ENCODE peak calls at places on chromosomes 12 and 14, in five cellular contexts. R is AG09319; Y is testis; D is lower lobe of right lung; X is CD8-positive, alpha-beta T cell. H is an unnamed sample.

GRCh38 chr12:6927999-6928702 is 392 bp downstream of the ATN1 start:
- DNase-seq in R (no peak), Y (no peak), D (no peak), X (no peak), H (no peak)

GRCh38 chr12:2641209-2641608 is 153.6 kb upstream of the FKBP4 start:
- DNase-seq in R (no peak), Y (no peak), D (no peak), X (no peak), H (peak; percentile 20)

GRCh38 chr12:65881965-65882413 is 57.7 kb downstream of the HMGA2 start:
- DNase-seq in R (no peak), Y (peak; percentile 74), D (peak; percentile 79), X (no peak), H (no peak)

GRCh38 chr12:71216725-71217579 is 59.2 kb upstream of the TSPAN8 start:
- DNase-seq in R (peak; percentile 2), Y (peak; percentile 40), D (no peak), X (no peak), H (peak; percentile 9)

GRCh38 chr12:15268927-15269552 is 47.8 kb upstream of the RERG start:
- DNase-seq in R (no peak), Y (peak; percentile 58), D (no peak), X (peak; percentile 18), H (peak; percentile 10)

GRCh38 chr12:93514853-93515252 is 47.5 kb downstream of the MRPL42 start:
- DNase-seq in R (peak; percentile 24), Y (no peak), D (no peak), X (no peak), H (no peak)

GRCh38 chr12:3727877-3728632 is 24.9 kb downstream of the CRACR2A start:
- DNase-seq in R (peak; percentile 57), Y (no peak), D (no peak), X (peak; percentile 29), H (no peak)

GRCh38 chr14:94903338-94903737 is 133.4 kb upstream of the GSC start:
- DNase-seq in R (no peak), Y (no peak), D (no peak), X (no peak), H (no peak)

GRCh38 chr12:92968201-92968813 is 39.2 kb upstream of the EEA1 start:
- DNase-seq in R (no peak), Y (no peak), D (no peak), X (no peak), H (no peak)

DNA sequence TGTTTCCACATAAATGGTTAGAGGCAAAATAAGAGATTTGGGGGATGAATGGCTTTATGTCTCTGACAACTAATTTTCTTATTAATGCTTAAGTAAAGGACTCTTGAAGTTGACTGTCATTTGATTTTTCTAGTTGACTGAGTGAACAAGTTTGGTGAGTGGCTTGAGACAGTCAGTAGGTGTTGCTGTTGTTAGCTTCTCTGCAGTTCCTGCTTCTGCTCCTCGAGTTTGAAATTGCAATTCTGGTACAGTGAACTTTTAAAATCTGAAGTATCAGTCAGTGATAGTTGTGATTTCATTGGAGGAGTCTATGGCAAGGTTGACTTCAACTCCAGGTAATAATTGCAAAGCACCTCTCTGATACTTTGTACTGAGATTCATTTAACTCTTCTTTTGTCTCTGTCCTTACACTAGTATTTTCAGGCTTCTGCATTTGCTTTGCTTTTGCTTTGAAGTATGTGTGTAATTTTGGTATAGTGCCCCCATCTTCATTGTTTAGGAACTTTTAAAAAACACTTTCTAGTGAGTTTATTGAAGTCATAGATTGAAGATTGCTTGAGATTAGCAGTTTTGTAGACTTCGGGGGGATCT is 415.5 kb downstream of the PCNX1 start:
- DNase-seq in R (peak; percentile 36), Y (peak; percentile 54), D (no peak), X (no peak), H (no peak)
- TF ChIP-seq CTCF in R (peak; percentile 80), Y (no peak), D (peak; percentile 51), X (peak; percentile 61), H (no peak)

GRCh38 chr14:61321385-61322010 is at the start of gene PRKCH:
- DNase-seq in R (no peak), Y (peak; percentile 74), D (peak; percentile 91), X (peak; percentile 84), H (peak; percentile 28)
- TF ChIP-seq CTCF in R (no peak), Y (no peak), D (peak; percentile 42), X (no peak), H (no peak)

GRCh38 chr14:64763089-64763782 is 59.0 kb downstream of the PLEKHG3 start:
- DNase-seq in R (no peak), Y (no peak), D (peak; percentile 30), X (no peak), H (no peak)

GRCh38 chr14:64760146-64760755 is 56.0 kb downstream of the PLEKHG3 start:
- DNase-seq in R (no peak), Y (peak; percentile 79), D (peak; percentile 75), X (peak; percentile 61), H (peak; percentile 71)

GRCh38 chr14:64762044-64763034 is 58.1 kb downstream of the PLEKHG3 start:
- DNase-seq in R (peak; percentile 62), Y (peak; percentile 86), D (peak; percentile 65), X (peak; percentile 37), H (no peak)

GRCh38 chr14:64760916-64761315 is 56.7 kb downstream of the PLEKHG3 start:
- DNase-seq in R (no peak), Y (no peak), D (peak; percentile 16), X (no peak), H (no peak)

DNA sequence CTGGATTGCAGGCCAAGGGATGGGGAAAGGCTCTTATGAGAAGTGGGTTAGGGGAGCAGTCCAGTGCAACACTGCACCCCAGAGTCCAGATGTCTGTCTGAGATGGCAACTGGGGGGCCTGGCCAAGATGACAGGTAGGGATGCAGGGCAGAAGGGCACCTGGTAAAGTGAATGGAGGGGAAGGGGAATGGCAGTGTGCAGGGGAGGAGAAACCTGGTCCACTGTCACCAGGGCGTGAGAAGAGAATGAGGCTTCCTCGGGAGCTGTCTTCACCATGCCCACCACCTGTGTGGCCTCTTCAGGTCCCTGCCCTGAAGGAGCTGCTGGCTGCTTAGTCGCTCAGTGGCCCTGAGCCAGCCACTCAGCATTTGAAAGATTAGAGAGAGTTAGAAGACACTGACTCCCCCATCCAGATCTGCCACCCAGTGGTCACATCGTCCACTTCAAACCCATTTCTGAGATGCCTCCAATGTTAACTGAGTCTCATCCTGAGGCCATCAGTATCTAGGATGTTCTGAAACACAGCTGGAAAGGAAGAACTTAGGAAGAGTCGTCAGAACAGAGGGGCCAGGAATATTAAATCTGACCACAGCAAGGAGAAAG is 57.3 kb downstream of the PLEKHG3 start:
- DNase-seq in R (no peak), Y (peak; percentile 66), D (peak; percentile 35), X (no peak), H (no peak)
- TF ChIP-seq CTCF in R (no peak), Y (no peak), D (no peak), X (no peak), H (no peak)

DNA sequence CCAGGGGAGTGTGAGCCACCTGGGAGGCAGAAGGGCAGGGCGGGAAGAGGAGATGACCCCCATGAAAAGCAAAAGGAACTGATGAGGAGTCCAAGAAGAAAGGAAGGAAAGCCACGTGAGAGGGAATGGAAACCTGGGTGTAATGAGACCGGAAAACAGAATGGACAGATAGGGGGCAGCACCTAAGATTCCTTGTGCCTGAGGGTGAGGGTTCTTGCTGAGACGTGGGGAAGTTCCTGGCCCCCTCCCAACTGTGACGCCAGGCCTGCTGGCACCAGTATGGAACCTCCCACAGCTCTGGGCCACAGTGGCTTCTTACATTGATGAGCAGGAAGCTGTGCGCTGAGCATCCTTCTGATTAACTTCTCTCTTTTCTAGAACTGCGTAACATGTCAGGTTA is 30.8 kb downstream of the TTC7B start:
- DNase-seq in R (no peak), Y (peak; percentile 49), D (no peak), X (no peak), H (no peak)
- TF ChIP-seq CTCF in R (no peak), Y (no peak), D (no peak), X (no peak), H (no peak)

GRCh38 chr14:100827140-100827517 is 1.2 kb downstream of the MEG3 start:
- DNase-seq in R (no peak), Y (peak; percentile 33), D (no peak), X (no peak), H (no peak)
- TF ChIP-seq CTCF in R (peak; percentile 45), Y (no peak), D (peak; percentile 26), X (no peak), H (no peak)

DNA sequence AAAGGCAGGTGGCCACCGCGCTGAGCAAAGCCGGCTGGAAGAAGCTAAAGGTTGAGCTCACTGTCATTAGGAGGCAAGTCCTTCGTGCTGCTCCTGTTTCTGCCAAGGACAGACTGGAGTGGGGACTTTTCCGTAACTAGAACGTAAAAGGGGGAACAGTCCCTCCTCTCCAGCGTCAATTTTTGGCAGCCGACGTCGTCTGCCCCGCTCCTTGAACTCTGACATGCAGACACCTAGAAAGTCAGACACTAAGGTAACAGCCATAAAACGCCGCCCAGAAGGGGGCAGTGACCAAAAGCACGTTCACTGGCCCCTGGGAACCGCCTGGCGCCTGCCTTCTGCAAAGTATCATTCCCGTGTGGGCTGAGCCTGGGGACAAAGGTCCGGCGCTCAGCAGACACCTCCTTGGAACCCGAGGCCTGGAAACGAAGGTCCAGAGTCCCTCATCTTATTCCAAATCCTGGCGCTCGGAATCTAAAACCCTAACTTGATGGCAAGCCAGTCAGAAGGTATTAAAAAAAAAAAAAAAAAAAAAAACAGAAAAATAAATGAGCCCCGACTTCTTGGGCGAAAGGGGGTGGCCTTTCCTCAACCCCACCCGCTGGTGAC is 1.1 kb upstream of the LRP1 start:
- DNase-seq in R (no peak), Y (peak; percentile 92), D (peak; percentile 86), X (peak; percentile 40), H (peak; percentile 46)
- TF ChIP-seq CTCF in R (peak; percentile 28), Y (peak; percentile 61), D (peak; percentile 30), X (no peak), H (peak; percentile 47)

GRCh38 chr12:98699568-98699967 is 54.5 kb downstream of the APAF1 start:
- DNase-seq in R (peak; percentile 37), Y (no peak), D (no peak), X (no peak), H (no peak)

GRCh38 chr12:98701166-98701565 is 56.1 kb downstream of the APAF1 start:
- DNase-seq in R (no peak), Y (no peak), D (no peak), X (no peak), H (no peak)

GRCh38 chr12:98696036-98696646 is 51.1 kb downstream of the APAF1 start:
- DNase-seq in R (no peak), Y (no peak), D (no peak), X (no peak), H (no peak)

GRCh38 chr12:98697209-98697608 is 52.1 kb downstream of the APAF1 start:
- DNase-seq in R (no peak), Y (no peak), D (no peak), X (no peak), H (no peak)

DNA sequence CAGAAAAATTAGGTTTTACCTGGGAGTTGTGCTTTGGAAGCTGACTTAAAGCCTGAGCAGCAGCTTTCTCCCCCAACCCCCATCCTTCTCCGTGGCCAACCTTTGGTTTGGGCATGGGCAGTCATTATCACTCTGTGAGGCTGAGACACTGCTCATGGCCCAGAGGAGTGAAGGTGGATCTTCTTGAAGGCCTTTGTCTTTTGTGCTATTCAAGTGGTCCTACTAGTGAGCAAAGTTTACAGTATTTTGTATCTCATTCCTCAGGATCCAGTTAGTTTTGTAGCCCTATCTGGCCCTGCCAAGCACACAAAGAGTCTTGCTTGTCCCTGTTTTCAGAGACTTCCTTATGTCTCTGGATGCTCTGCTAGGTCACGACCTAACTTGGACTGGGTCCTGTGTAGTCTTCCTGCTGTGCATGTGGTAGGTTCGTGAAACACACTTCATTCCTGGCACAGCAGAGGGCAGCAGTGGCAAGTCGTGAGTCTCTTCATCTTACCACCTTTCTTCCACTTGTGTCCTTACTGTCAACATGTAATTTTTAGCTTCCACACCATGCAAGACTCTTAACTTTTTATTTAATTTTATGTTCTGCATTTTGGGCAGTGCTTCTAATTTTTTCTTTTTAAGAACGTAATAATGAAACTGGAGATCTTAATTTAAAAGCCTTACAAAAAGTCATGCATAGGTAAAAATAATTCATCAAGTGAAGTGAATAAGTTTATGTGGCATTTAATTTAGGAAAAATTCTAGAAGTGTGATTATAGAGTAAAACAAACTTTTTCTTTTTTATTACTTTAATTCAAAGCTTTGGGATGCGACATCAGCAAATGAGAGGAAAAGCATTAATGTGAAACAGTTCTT is 53.7 kb downstream of the APAF1 start:
- DNase-seq in R (peak; percentile 34), Y (peak; percentile 75), D (no peak), X (peak; percentile 13), H (no peak)
- TF ChIP-seq CTCF in R (peak; percentile 73), Y (no peak), D (peak; percentile 51), X (peak; percentile 41), H (no peak)

H was measured in neural crest cell.